ENCODE peak calls at places on chromosomes 1 and 21, in four cellular contexts. X is tibial artery, N is AG10803, U is hypothalamus. Z is an unnamed sample.

GRCh38 chr1:205370780-205371179 is 14.1 kb upstream of the KLHDC8A start:
- DNase-seq in X (no peak), N (no peak), U (no peak), Z (no peak)

GRCh38 chr1:203480084-203480483 is 4.5 kb downstream of the PRELP start:
- DNase-seq in X (no peak), N (peak; percentile 87), U (no peak), Z (peak; percentile 78)

GRCh38 chr1:214537219-214537618 is 14.2 kb downstream of the PTPN14 start:
- DNase-seq in X (no peak), N (peak; percentile 53), U (no peak), Z (peak; percentile 54)

GRCh38 chr21:44740721-44741120 is 29.3 kb upstream of the TSPEAR start:
- DNase-seq in X (no peak), N (no peak), U (no peak), Z (no peak)

GRCh38 chr1:21874778-21875547 is 62.1 kb downstream of the HSPG2 start:
- DNase-seq in X (no peak), N (no peak), U (no peak), Z (no peak)

GRCh38 chr1:86822463-86822862 is 91.5 kb downstream of the SELENOF start:
- DNase-seq in X (no peak), N (no peak), U (no peak), Z (no peak)

GRCh38 chr1:72366473-72366872 is 84.1 kb upstream of the NEGR1 start:
- DNase-seq in X (no peak), N (peak; percentile 64), U (no peak), Z (peak; percentile 29)

GRCh38 chr1:113452921-113453770 is 62.8 kb downstream of the MAGI3 start:
- DNase-seq in X (no peak), N (peak; percentile 42), U (no peak), Z (peak; percentile 43)

GRCh38 chr1:112998592-112999235 is 42.7 kb upstream of the SLC16A1 start:
- DNase-seq in X (peak; percentile 84), N (peak; percentile 94), U (no peak), Z (peak; percentile 68)

GRCh38 chr1:113763651-113764050 is 4.4 kb upstream of the PHTF1 start:
- DNase-seq in X (no peak), N (no peak), U (no peak), Z (no peak)

GRCh38 chr1:25683731-25684130 is 67.1 kb downstream of the MAN1C1 start:
- DNase-seq in X (no peak), N (peak; percentile 33), U (no peak), Z (peak; percentile 56)

GRCh38 chr21:35586305-35586704 is 474.0 kb downstream of the SETD4 start:
- DNase-seq in X (no peak), N (no peak), U (no peak), Z (no peak)

GRCh38 chr1:17550684-17551584 is 11.4 kb downstream of the ARHGEF10L start:
- DNase-seq in X (peak; percentile 77), N (peak; percentile 42), U (no peak), Z (peak; percentile 60)

GRCh38 chr21:35010450-35010849 is 38.7 kb downstream of the RUNX1 start:
- DNase-seq in X (no peak), N (no peak), U (no peak), Z (no peak)

GRCh38 chr1:199859525-199859924 is 168.0 kb upstream of the NR5A2 start:
- DNase-seq in X (no peak), N (peak; percentile 71), U (no peak), Z (peak; percentile 59)

GRCh38 chr1:23922321-23922943 is 9.3 kb upstream of the CNR2 start:
- DNase-seq in X (peak; percentile 54), N (no peak), U (no peak), Z (no peak)

GRCh38 chr1:27719286-27720251 is 6.2 kb upstream of the FAM76A start:
- DNase-seq in X (no peak), N (peak; percentile 9), U (no peak), Z (peak; percentile 18)

GRCh38 chr1:63319069-63320023 is 3.0 kb upstream of the FOXD3 start:
- DNase-seq in X (no peak), N (no peak), U (no peak), Z (no peak)

GRCh38 chr21:45331521-45332257 is 44.0 kb upstream of the POFUT2 start:
- DNase-seq in X (peak; percentile 65), N (no peak), U (no peak), Z (no peak)

GRCh38 chr1:171841931-171842723 is 829 bp downstream of the DNM3 start:
- DNase-seq in X (peak; percentile 65), N (peak; percentile 7), U (peak; percentile 50), Z (peak; percentile 4)

GRCh38 chr1:21436488-21437340 is 3.2 kb upstream of the NBPF3 start:
- DNase-seq in X (no peak), N (no peak), U (no peak), Z (peak; percentile 36)

GRCh38 chr21:46061063-46061462 is 36.8 kb upstream of the COL6A2 start:
- DNase-seq in X (peak; percentile 58), N (no peak), U (no peak), Z (no peak)

GRCh38 chr1:77888429-77889239 is at the start of gene NEXN:
- DNase-seq in X (peak; percentile 91), N (peak; percentile 85), U (peak; percentile 17), Z (peak; percentile 90)

GRCh38 chr1:223029985-223030769 is 112.9 kb downstream of the TLR5 start:
- DNase-seq in X (no peak), N (no peak), U (no peak), Z (no peak)

GRCh38 chr1:109307363-109308021 is 681 bp upstream of the MYBPHL start:
- DNase-seq in X (no peak), N (no peak), U (no peak), Z (no peak)

GRCh38 chr1:11703357-11704225 is 12.1 kb downstream of the DRAXIN start:
- DNase-seq in X (no peak), N (no peak), U (no peak), Z (no peak)

GRCh38 chr1:67627336-67627735 is 57.7 kb upstream of the GADD45A start:
- DNase-seq in X (no peak), N (no peak), U (no peak), Z (no peak)

GRCh38 chr1:2596530-2597333 is 10.2 kb downstream of the PRXL2B start:
- DNase-seq in X (peak; percentile 60), N (no peak), U (no peak), Z (no peak)

GRCh38 chr1:82515650-82516049 is 714.9 kb downstream of the ADGRL2 start:
- DNase-seq in X (no peak), N (peak; percentile 0), U (no peak), Z (no peak)